ENCODE peak calls at places on chromosome 12, in ten cellular contexts. O is T-cell; K is EH; S is cardiac muscle cell; G is GM19239; H is NCI-H1694; E is activated T-cell treated with anti-CD3 and anti-CD28 coated beads, Interleukin-2, amount 50 U/mL, for 48 hours; Y is stimulated activated naive B cell treated with anti-CD40 and anti-IgM and Interleukin-4, amounts not matched to agents 10 μg/mL and 1 μg/mL and 100 μg/mL, for 72 hours; X is colonic mucosa; N is Calu3. W is an unnamed sample.

GRCh38 chr12:88291498-88292131 is 149.5 kb downstream of the TMTC3 start:
- DNase-seq in O (no peak), K (peak), S (peak), G (no peak), H (no peak), E (no peak), Y (no peak), X (no peak), N (no peak), W (no peak)

GRCh38 chr12:80226576-80226975 is 127.2 kb downstream of the OTOGL start:
- DNase-seq in O (no peak), K (peak), S (peak), G (no peak), H (no peak), E (no peak), Y (no peak), X (no peak), N (no peak), W (no peak)

GRCh38 chr12:87430444-87430843 is 598.8 kb downstream of the C12orf50 start:
- DNase-seq in O (no peak), K (no peak), S (peak), G (no peak), H (no peak), E (no peak), Y (no peak), X (no peak), N (no peak), W (no peak)

GRCh38 chr12:128872303-128872702 is 19.0 kb downstream of the GLT1D1 start:
- DNase-seq in O (no peak), K (no peak), S (no peak), G (no peak), H (no peak), E (no peak), Y (no peak), X (no peak), N (no peak), W (no peak)

GRCh38 chr12:49055978-49056754 is 4.4 kb downstream of the KMT2D start:
- DNase-seq in O (peak), K (peak), S (peak), G (peak), H (no peak), E (peak), Y (peak), X (peak), N (peak), W (peak)

GRCh38 chr12:2183556-2184541 is 131.1 kb downstream of the CACNA1C start:
- DNase-seq in O (no peak), K (peak), S (peak), G (no peak), H (no peak), E (no peak), Y (no peak), X (no peak), N (no peak), W (peak)

GRCh38 chr12:98403385-98403784 is 112.0 kb upstream of the TMPO start:
- DNase-seq in O (no peak), K (no peak), S (no peak), G (no peak), H (no peak), E (no peak), Y (no peak), X (no peak), N (no peak), W (no peak)

GRCh38 chr12:122920687-122921086 is 24.8 kb upstream of the VPS37B start:
- DNase-seq in O (no peak), K (no peak), S (no peak), G (no peak), H (no peak), E (no peak), Y (no peak), X (no peak), N (no peak), W (no peak)

GRCh38 chr12:6375269-6376078 is at the start of gene SCNN1A:
- DNase-seq in O (no peak), K (no peak), S (no peak), G (no peak), H (no peak), E (no peak), Y (no peak), X (peak), N (peak), W (peak)

GRCh38 chr12:19710811-19711793 is 271.8 kb downstream of the AEBP2 start:
- DNase-seq in O (no peak), K (peak), S (no peak), G (no peak), H (no peak), E (no peak), Y (no peak), X (no peak), N (no peak), W (peak)

GRCh38 chr12:109592195-109592904 is 18.8 kb downstream of the MVK start:
- DNase-seq in O (no peak), K (no peak), S (no peak), G (no peak), H (no peak), E (no peak), Y (no peak), X (no peak), N (no peak), W (no peak)

GRCh38 chr12:123996581-123996980 is 23.6 kb downstream of the ZNF664 start:
- DNase-seq in O (no peak), K (no peak), S (no peak), G (no peak), H (no peak), E (no peak), Y (no peak), X (no peak), N (no peak), W (no peak)

GRCh38 chr12:93166891-93167307 is 210.8 kb upstream of the NUDT4 start:
- DNase-seq in O (no peak), K (no peak), S (no peak), G (no peak), H (no peak), E (no peak), Y (no peak), X (no peak), N (no peak), W (no peak)

GRCh38 chr12:109981311-109981710 is 14.9 kb downstream of the GIT2 start:
- DNase-seq in O (no peak), K (no peak), S (no peak), G (no peak), H (no peak), E (peak), Y (no peak), X (no peak), N (no peak), W (no peak)

GRCh38 chr12:120323772-120324171 is 3.8 kb downstream of the PLA2G1B start:
- DNase-seq in O (no peak), K (no peak), S (no peak), G (no peak), H (no peak), E (no peak), Y (no peak), X (no peak), N (no peak), W (no peak)

GRCh38 chr12:16043480-16043879 is 132.3 kb downstream of the DERA start:
- DNase-seq in O (no peak), K (no peak), S (no peak), G (no peak), H (no peak), E (no peak), Y (no peak), X (no peak), N (no peak), W (no peak)

GRCh38 chr12:115813256-115813655 is 464.2 kb downstream of the MED13L start:
- DNase-seq in O (no peak), K (peak), S (no peak), G (no peak), H (no peak), E (no peak), Y (no peak), X (no peak), N (no peak), W (no peak)

GRCh38 chr12:111201036-111201435 is 167.9 kb downstream of the PHETA1 start:
- DNase-seq in O (no peak), K (no peak), S (no peak), G (no peak), H (peak), E (no peak), Y (no peak), X (no peak), N (no peak), W (no peak)

GRCh38 chr12:54859502-54859901 is 5.2 kb downstream of the MUCL1 start:
- DNase-seq in O (no peak), K (no peak), S (no peak), G (no peak), H (no peak), E (no peak), Y (no peak), X (no peak), N (no peak), W (no peak)

GRCh38 chr12:59164991-59165718 is 244.9 kb upstream of the LRIG3 start:
- DNase-seq in O (no peak), K (peak), S (peak), G (no peak), H (peak), E (no peak), Y (no peak), X (no peak), N (peak), W (peak)

GRCh38 chr12:130333341-130333740 is 4.3 kb upstream of the PIWIL1 start:
- DNase-seq in O (no peak), K (no peak), S (no peak), G (no peak), H (no peak), E (no peak), Y (no peak), X (no peak), N (no peak), W (no peak)

GRCh38 chr12:64671682-64672081 is 61.4 kb downstream of the RASSF3 start:
- DNase-seq in O (no peak), K (no peak), S (no peak), G (no peak), H (no peak), E (no peak), Y (no peak), X (no peak), N (no peak), W (no peak)

GRCh38 chr12:69952890-69953289 is 127.9 kb downstream of the MYRFL start:
- DNase-seq in O (no peak), K (no peak), S (no peak), G (no peak), H (no peak), E (no peak), Y (no peak), X (no peak), N (no peak), W (no peak)

GRCh38 chr12:27304856-27305255 is 27.8 kb upstream of the BMAL2 start:
- DNase-seq in O (no peak), K (no peak), S (no peak), G (no peak), H (no peak), E (no peak), Y (no peak), X (no peak), N (no peak), W (no peak)